ENCODE peak calls at places on chromosomes 13 and 19, in six cellular contexts. One of them, this sample, is unnamed.

GRCh38 chr19:55179570-55180484 is at the start of gene SYT5:
- DNase-seq in AG20443: peak; percentile 85
- DNase-seq in left lung: no peak
- DNase-seq in amniotic stem cell: no peak
- DNase-seq in stimulated activated CD4-positive, alpha-beta T cell treated with anti-CD3 and anti-CD28 coated beads, Interleukin-15, amount 100 ng/mL, for 24 hours: peak; percentile 69
- DNase-seq in C1 segment of cervical spinal cord: no peak
- DNase-seq in this sample: no peak

GRCh38 chr13:61187471-61187870 is 228.2 kb downstream of the PCDH20 start:
- DNase-seq in left lung: no peak
- DNase-seq in C1 segment of cervical spinal cord: no peak
- DNase-seq in AG20443: no peak
- DNase-seq in stimulated activated CD4-positive, alpha-beta T cell treated with anti-CD3 and anti-CD28 coated beads, Interleukin-15, amount 100 ng/mL, for 24 hours: no peak
- DNase-seq in amniotic stem cell: no peak
- DNase-seq in this sample: no peak

GRCh38 chr19:49475995-49476880 is 2.2 kb downstream of the FLT3LG start:
- DNase-seq in AG20443: peak; percentile 69
- DNase-seq in C1 segment of cervical spinal cord: peak; percentile 15
- DNase-seq in left lung: no peak
- DNase-seq in stimulated activated CD4-positive, alpha-beta T cell treated with anti-CD3 and anti-CD28 coated beads, Interleukin-15, amount 100 ng/mL, for 24 hours: peak; percentile 90
- DNase-seq in amniotic stem cell: no peak
- DNase-seq in this sample: no peak

GRCh38 chr13:108342369-108343289 is 73.1 kb downstream of the TNFSF13B start:
- DNase-seq in left lung: no peak
- DNase-seq in C1 segment of cervical spinal cord: no peak
- DNase-seq in AG20443: peak; percentile 42
- DNase-seq in amniotic stem cell: no peak
- DNase-seq in stimulated activated CD4-positive, alpha-beta T cell treated with anti-CD3 and anti-CD28 coated beads, Interleukin-15, amount 100 ng/mL, for 24 hours: no peak
- DNase-seq in this sample: peak; percentile 72

GRCh38 chr13:95603887-95604533 is 40.5 kb downstream of the DZIP1 start:
- DNase-seq in amniotic stem cell: no peak
- DNase-seq in AG20443: no peak
- DNase-seq in C1 segment of cervical spinal cord: no peak
- DNase-seq in left lung: no peak
- DNase-seq in stimulated activated CD4-positive, alpha-beta T cell treated with anti-CD3 and anti-CD28 coated beads, Interleukin-15, amount 100 ng/mL, for 24 hours: no peak
- DNase-seq in this sample: no peak

GRCh38 chr19:31448221-31448657 is 99.0 kb upstream of the TSHZ3 start:
- DNase-seq in amniotic stem cell: no peak
- DNase-seq in left lung: peak; percentile 39
- DNase-seq in AG20443: peak; percentile 91
- DNase-seq in C1 segment of cervical spinal cord: no peak
- DNase-seq in stimulated activated CD4-positive, alpha-beta T cell treated with anti-CD3 and anti-CD28 coated beads, Interleukin-15, amount 100 ng/mL, for 24 hours: no peak
- DNase-seq in this sample: no peak

GRCh38 chr19:29535984-29536508 is 10.3 kb downstream of the VSTM2B start:
- DNase-seq in stimulated activated CD4-positive, alpha-beta T cell treated with anti-CD3 and anti-CD28 coated beads, Interleukin-15, amount 100 ng/mL, for 24 hours: no peak
- DNase-seq in AG20443: no peak
- DNase-seq in left lung: peak; percentile 4
- DNase-seq in amniotic stem cell: no peak
- DNase-seq in C1 segment of cervical spinal cord: no peak
- DNase-seq in this sample: no peak

GRCh38 chr19:10000171-10000826 is 10.0 kb downstream of the COL5A3 start:
- DNase-seq in left lung: peak; percentile 59
- DNase-seq in C1 segment of cervical spinal cord: no peak
- DNase-seq in AG20443: peak; percentile 91
- DNase-seq in stimulated activated CD4-positive, alpha-beta T cell treated with anti-CD3 and anti-CD28 coated beads, Interleukin-15, amount 100 ng/mL, for 24 hours: peak; percentile 79
- DNase-seq in amniotic stem cell: peak; percentile 46
- DNase-seq in this sample: peak; percentile 35

GRCh38 chr13:79492313-79492798 is 11.4 kb downstream of the NDFIP2 start:
- DNase-seq in AG20443: peak; percentile 13
- DNase-seq in amniotic stem cell: no peak
- DNase-seq in left lung: no peak
- DNase-seq in stimulated activated CD4-positive, alpha-beta T cell treated with anti-CD3 and anti-CD28 coated beads, Interleukin-15, amount 100 ng/mL, for 24 hours: peak; percentile 36
- DNase-seq in C1 segment of cervical spinal cord: no peak
- DNase-seq in this sample: no peak

GRCh38 chr19:50478901-50479715 is 2.5 kb upstream of the GARIN5A start:
- DNase-seq in AG20443: peak; percentile 60
- DNase-seq in C1 segment of cervical spinal cord: no peak
- DNase-seq in amniotic stem cell: no peak
- DNase-seq in left lung: no peak
- DNase-seq in stimulated activated CD4-positive, alpha-beta T cell treated with anti-CD3 and anti-CD28 coated beads, Interleukin-15, amount 100 ng/mL, for 24 hours: peak; percentile 42
- DNase-seq in this sample: no peak

GRCh38 chr19:38224014-38224862 is at the start of gene DPF1:
- DNase-seq in left lung: no peak
- DNase-seq in AG20443: peak; percentile 96
- DNase-seq in amniotic stem cell: peak; percentile 26
- DNase-seq in stimulated activated CD4-positive, alpha-beta T cell treated with anti-CD3 and anti-CD28 coated beads, Interleukin-15, amount 100 ng/mL, for 24 hours: peak; percentile 77
- DNase-seq in C1 segment of cervical spinal cord: peak; percentile 34
- DNase-seq in this sample: peak; percentile 72

GRCh38 chr19:2330632-2331284 is 2.3 kb downstream of the SPPL2B start:
- DNase-seq in amniotic stem cell: no peak
- DNase-seq in AG20443: no peak
- DNase-seq in stimulated activated CD4-positive, alpha-beta T cell treated with anti-CD3 and anti-CD28 coated beads, Interleukin-15, amount 100 ng/mL, for 24 hours: no peak
- DNase-seq in C1 segment of cervical spinal cord: no peak
- DNase-seq in left lung: no peak
- DNase-seq in this sample: no peak

GRCh38 chr19:33373701-33374405 is at the start of gene CEBPG:
- DNase-seq in AG20443: peak; percentile 88
- DNase-seq in C1 segment of cervical spinal cord: no peak
- DNase-seq in stimulated activated CD4-positive, alpha-beta T cell treated with anti-CD3 and anti-CD28 coated beads, Interleukin-15, amount 100 ng/mL, for 24 hours: peak; percentile 69
- DNase-seq in amniotic stem cell: peak; percentile 30
- DNase-seq in left lung: no peak
- DNase-seq in this sample: no peak

GRCh38 chr19:6717441-6717971 is 2.9 kb downstream of the C3 start:
- DNase-seq in C1 segment of cervical spinal cord: no peak
- DNase-seq in stimulated activated CD4-positive, alpha-beta T cell treated with anti-CD3 and anti-CD28 coated beads, Interleukin-15, amount 100 ng/mL, for 24 hours: no peak
- DNase-seq in amniotic stem cell: no peak
- DNase-seq in left lung: no peak
- DNase-seq in AG20443: no peak
- DNase-seq in this sample: no peak

GRCh38 chr13:46553886-46554855 is 1.2 kb downstream of the LRCH1 start:
- DNase-seq in stimulated activated CD4-positive, alpha-beta T cell treated with anti-CD3 and anti-CD28 coated beads, Interleukin-15, amount 100 ng/mL, for 24 hours: peak; percentile 81
- DNase-seq in AG20443: peak; percentile 74
- DNase-seq in amniotic stem cell: peak; percentile 58
- DNase-seq in left lung: peak; percentile 77
- DNase-seq in C1 segment of cervical spinal cord: no peak
- DNase-seq in this sample: peak; percentile 22

GRCh38 chr19:8612807-8613171 is 2.3 kb upstream of the ADAMTS10 start:
- DNase-seq in AG20443: no peak
- DNase-seq in left lung: no peak
- DNase-seq in stimulated activated CD4-positive, alpha-beta T cell treated with anti-CD3 and anti-CD28 coated beads, Interleukin-15, amount 100 ng/mL, for 24 hours: no peak
- DNase-seq in amniotic stem cell: no peak
- DNase-seq in C1 segment of cervical spinal cord: no peak
- DNase-seq in this sample: no peak

GRCh38 chr13:63551731-63552130 is 2136.1 kb upstream of the PCDH20 start:
- DNase-seq in amniotic stem cell: no peak
- DNase-seq in stimulated activated CD4-positive, alpha-beta T cell treated with anti-CD3 and anti-CD28 coated beads, Interleukin-15, amount 100 ng/mL, for 24 hours: no peak
- DNase-seq in C1 segment of cervical spinal cord: no peak
- DNase-seq in left lung: no peak
- DNase-seq in AG20443: no peak
- DNase-seq in this sample: no peak

GRCh38 chr19:47613165-47614146 is 4.5 kb downstream of the BICRA start:
- DNase-seq in amniotic stem cell: peak; percentile 44
- DNase-seq in stimulated activated CD4-positive, alpha-beta T cell treated with anti-CD3 and anti-CD28 coated beads, Interleukin-15, amount 100 ng/mL, for 24 hours: no peak
- DNase-seq in AG20443: peak; percentile 87
- DNase-seq in left lung: no peak
- DNase-seq in C1 segment of cervical spinal cord: no peak
- DNase-seq in this sample: peak; percentile 27

GRCh38 chr13:66329988-66330429 is 900.1 kb downstream of the PCDH9 start:
- DNase-seq in C1 segment of cervical spinal cord: no peak
- DNase-seq in amniotic stem cell: no peak
- DNase-seq in stimulated activated CD4-positive, alpha-beta T cell treated with anti-CD3 and anti-CD28 coated beads, Interleukin-15, amount 100 ng/mL, for 24 hours: no peak
- DNase-seq in AG20443: no peak
- DNase-seq in left lung: no peak
- DNase-seq in this sample: no peak

GRCh38 chr19:54009440-54009839 is 18.0 kb downstream of the CACNG6 start:
- DNase-seq in amniotic stem cell: no peak
- DNase-seq in C1 segment of cervical spinal cord: no peak
- DNase-seq in AG20443: no peak
- DNase-seq in left lung: no peak
- DNase-seq in stimulated activated CD4-positive, alpha-beta T cell treated with anti-CD3 and anti-CD28 coated beads, Interleukin-15, amount 100 ng/mL, for 24 hours: no peak
- DNase-seq in this sample: no peak

GRCh38 chr13:24694907-24695306 is 14.7 kb downstream of the ATP12A start:
- DNase-seq in left lung: no peak
- DNase-seq in stimulated activated CD4-positive, alpha-beta T cell treated with anti-CD3 and anti-CD28 coated beads, Interleukin-15, amount 100 ng/mL, for 24 hours: no peak
- DNase-seq in AG20443: no peak
- DNase-seq in C1 segment of cervical spinal cord: no peak
- DNase-seq in amniotic stem cell: no peak
- DNase-seq in this sample: no peak

GRCh38 chr19:51181377-51181912 is 39.3 kb downstream of the SIGLEC7 start:
- DNase-seq in amniotic stem cell: no peak
- DNase-seq in stimulated activated CD4-positive, alpha-beta T cell treated with anti-CD3 and anti-CD28 coated beads, Interleukin-15, amount 100 ng/mL, for 24 hours: no peak
- DNase-seq in left lung: no peak
- DNase-seq in C1 segment of cervical spinal cord: no peak
- DNase-seq in AG20443: no peak
- DNase-seq in this sample: no peak

GRCh38 chr13:77836423-77836822 is 82.2 kb downstream of the EDNRB start:
- DNase-seq in left lung: no peak
- DNase-seq in stimulated activated CD4-positive, alpha-beta T cell treated with anti-CD3 and anti-CD28 coated beads, Interleukin-15, amount 100 ng/mL, for 24 hours: no peak
- DNase-seq in C1 segment of cervical spinal cord: no peak
- DNase-seq in amniotic stem cell: no peak
- DNase-seq in AG20443: no peak
- DNase-seq in this sample: no peak

GRCh38 chr13:40116008-40116407 is 460.5 kb downstream of the COG6 start:
- DNase-seq in amniotic stem cell: no peak
- DNase-seq in C1 segment of cervical spinal cord: no peak
- DNase-seq in left lung: peak; percentile 45
- DNase-seq in AG20443: peak; percentile 43
- DNase-seq in stimulated activated CD4-positive, alpha-beta T cell treated with anti-CD3 and anti-CD28 coated beads, Interleukin-15, amount 100 ng/mL, for 24 hours: peak; percentile 51
- DNase-seq in this sample: no peak

GRCh38 chr13:78806457-78806856 is 147.5 kb upstream of the OBI1 start:
- DNase-seq in stimulated activated CD4-positive, alpha-beta T cell treated with anti-CD3 and anti-CD28 coated beads, Interleukin-15, amount 100 ng/mL, for 24 hours: no peak
- DNase-seq in left lung: no peak
- DNase-seq in C1 segment of cervical spinal cord: no peak
- DNase-seq in amniotic stem cell: no peak
- DNase-seq in AG20443: no peak
- DNase-seq in this sample: no peak

GRCh38 chr19:45098521-45099464 is 5.8 kb downstream of the PPP1R37 start:
- DNase-seq in left lung: no peak
- DNase-seq in amniotic stem cell: no peak
- DNase-seq in C1 segment of cervical spinal cord: peak; percentile 47
- DNase-seq in stimulated activated CD4-positive, alpha-beta T cell treated with anti-CD3 and anti-CD28 coated beads, Interleukin-15, amount 100 ng/mL, for 24 hours: no peak
- DNase-seq in AG20443: peak; percentile 61
- DNase-seq in this sample: peak; percentile 73

This sample was measured in midbrain.